ENCODE peak calls at places on chromosome 1, in five cellular contexts. U is GM23338, X is K562, A is HepG2, L is H1. K is an unnamed sample.
A peak's percentile ranks its signal among the peaks of the same experiment; 100 is the strongest.

GRCh38 chr1:201142011-201142853 is 12.0 kb downstream of the TMEM9 start:
- DNase-seq in U (no peak), X (no peak), A (no peak), L (no peak), K (no peak)

GRCh38 chr1:172745014-172745413 is 86.1 kb downstream of the FASLG start:
- DNase-seq in U (peak; percentile 77), X (peak; percentile 41), A (peak; percentile 52), L (no peak), K (peak; percentile 79)

GRCh38 chr1:209879539-209879938 is 51.8 kb downstream of the UTP25 start:
- DNase-seq in U (no peak), X (no peak), A (peak; percentile 2), L (no peak), K (no peak)

GRCh38 chr1:174052621-174053020 is 30.5 kb upstream of the RC3H1 start:
- DNase-seq in U (no peak), X (no peak), A (no peak), L (no peak), K (no peak)

GRCh38 chr1:94792876-94793605 is 27.1 kb upstream of the SLC44A3 start:
- DNase-seq in U (no peak), X (no peak), A (peak; percentile 74), L (no peak), K (no peak)

GRCh38 chr1:26360051-26360806 is 6.3 kb upstream of the CRYBG2 start:
- DNase-seq in U (peak; percentile 88), X (no peak), A (no peak), L (no peak), K (no peak)

GRCh38 chr1:206513312-206514111 is 6.2 kb downstream of the RASSF5 start:
- DNase-seq in U (no peak), X (no peak), A (no peak), L (no peak), K (no peak)

GRCh38 chr1:85229574-85230097 is 28.8 kb upstream of the SYDE2 start:
- DNase-seq in U (no peak), X (no peak), A (peak; percentile 50), L (no peak), K (no peak)

GRCh38 chr1:45557422-45557944 is 6.9 kb downstream of the AKR1A1 start:
- DNase-seq in U (no peak), X (no peak), A (no peak), L (no peak), K (no peak)

GRCh38 chr1:19670787-19671186 is 6.1 kb downstream of the HTR6 start:
- DNase-seq in U (no peak), X (no peak), A (no peak), L (no peak), K (no peak)

GRCh38 chr1:67555487-67556296 is 125.5 kb upstream of the SERBP1 start:
- DNase-seq in U (peak; percentile 70), X (no peak), A (no peak), L (no peak), K (no peak)

GRCh38 chr1:932776-933602 is 9.3 kb downstream of the SAMD11 start:
- DNase-seq in U (no peak), X (no peak), A (no peak), L (no peak), K (no peak)

GRCh38 chr1:200042119-200042436 is 14.6 kb downstream of the NR5A2 start:
- DNase-seq in U (peak; percentile 66), X (no peak), A (no peak), L (no peak), K (no peak)

GRCh38 chr1:143625886-143626285 is 345.9 kb downstream of the FAM72C start:
- DNase-seq in U (no peak), X (no peak), A (no peak), L (no peak), K (no peak)

GRCh38 chr1:6922096-6922931 is 137.1 kb downstream of the CAMTA1 start:
- DNase-seq in U (no peak), X (no peak), A (no peak), L (no peak), K (no peak)

GRCh38 chr1:166924829-166925541 is 48.9 kb upstream of the TADA1 start:
- DNase-seq in U (no peak), X (no peak), A (no peak), L (no peak), K (peak; percentile 32)

GRCh38 chr1:110336300-110337039 is 2.7 kb upstream of the RBM15 start:
- DNase-seq in U (no peak), X (no peak), A (no peak), L (no peak), K (no peak)

GRCh38 chr1:82646336-82646735 is 845.6 kb downstream of the ADGRL2 start:
- DNase-seq in U (peak; percentile 11), X (no peak), A (no peak), L (no peak), K (no peak)

GRCh38 chr1:152458384-152459185 is 44.5 kb upstream of the CRNN start:
- DNase-seq in U (peak; percentile 88), X (peak; percentile 40), A (peak; percentile 40), L (no peak), K (peak; percentile 48)

GRCh38 chr1:228964178-228964819 is 229.0 kb downstream of the RHOU start:
- DNase-seq in U (no peak), X (no peak), A (peak; percentile 88), L (no peak), K (no peak)

GRCh38 chr1:17676387-17677060 is 78.6 kb upstream of the ACTL8 start:
- DNase-seq in U (no peak), X (no peak), A (no peak), L (no peak), K (no peak)

GRCh38 chr1:94329986-94330385 is 88.2 kb upstream of the ABCD3 start:
- DNase-seq in U (peak; percentile 73), X (no peak), A (peak; percentile 67), L (no peak), K (no peak)

GRCh38 chr1:43452789-43453441 is 816 bp downstream of the HYI start:
- DNase-seq in U (peak; percentile 74), X (peak; percentile 40), A (no peak), L (no peak), K (no peak)

GRCh38 chr1:20361805-20362381 is 71.2 kb downstream of the VWA5B1 start:
- DNase-seq in U (peak; percentile 84), X (peak; percentile 73), A (peak; percentile 13), L (peak; percentile 54), K (no peak)

GRCh38 chr1:16226495-16227179 is 10.3 kb downstream of the CPLANE2 start:
- DNase-seq in U (peak; percentile 95), X (no peak), A (no peak), L (no peak), K (no peak)

GRCh38 chr1:244791061-244791460 is 44.4 kb upstream of the COX20 start:
- DNase-seq in U (no peak), X (no peak), A (no peak), L (no peak), K (no peak)

GRCh38 chr1:244792188-244792850 is 43.1 kb upstream of the COX20 start:
- DNase-seq in U (no peak), X (no peak), A (no peak), L (no peak), K (no peak)

GRCh38 chr1:244788493-244789275 is 46.8 kb upstream of the COX20 start:
- DNase-seq in U (peak; percentile 37), X (no peak), A (no peak), L (no peak), K (no peak)

GRCh38 chr1:244789731-244790130 is 45.7 kb upstream of the COX20 start:
- DNase-seq in U (no peak), X (no peak), A (no peak), L (no peak), K (no peak)

GRCh38 chr1:244789276-244789580 is 46.2 kb upstream of the COX20 start:
- DNase-seq in U (no peak), X (no peak), A (no peak), L (no peak), K (no peak)
- H2AFZ ChIP-seq in U (peak overlapping the region; percentile 94), X (peak overlapping the region; percentile 10), A (no peak overlapping the region), L (no peak overlapping the region), K (no peak overlapping the region)

DNA sequence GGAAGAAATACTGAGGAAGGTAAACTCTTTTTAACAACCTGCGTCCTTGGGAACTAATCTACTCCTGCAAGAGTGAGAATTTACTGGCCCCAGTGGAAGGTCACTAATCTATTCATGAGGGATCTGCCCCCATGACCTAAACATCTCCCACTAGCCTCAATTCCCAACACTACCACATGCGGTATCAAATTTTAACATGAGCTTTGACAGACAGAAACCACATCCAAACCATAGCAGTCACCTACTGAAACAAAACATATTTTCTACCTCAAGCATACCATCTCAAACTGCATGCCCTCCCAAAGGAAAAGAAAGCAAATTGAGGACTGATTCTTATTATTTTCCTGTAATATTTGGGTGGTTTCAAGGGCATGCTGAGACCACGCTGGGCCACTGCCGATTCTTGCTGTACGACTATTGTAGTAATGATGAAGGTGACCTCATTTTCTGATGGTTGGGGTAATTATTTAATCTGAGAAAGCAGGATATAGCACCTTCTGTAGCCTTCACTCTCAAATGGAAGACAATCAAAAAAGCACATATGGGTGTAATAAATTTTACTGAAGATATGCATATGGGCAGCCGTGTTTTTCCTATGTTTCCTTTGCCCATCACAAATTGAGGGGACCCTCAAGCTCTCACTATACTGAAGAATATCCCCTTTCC is 13.2 kb upstream of the GBP5 start:
- DNase-seq in U (no peak), X (no peak), A (no peak), L (no peak), K (no peak)
- TF ChIP-seq CREB1 in U (no peak), X (no peak), A (no peak), L (no peak), K (no peak)

GRCh38 chr1:234997201-234998173 is 131.2 kb downstream of the TOMM20 start:
- DNase-seq in U (no peak), X (no peak), A (peak; percentile 94), L (no peak), K (no peak)
- H2AFZ ChIP-seq in U (peak overlapping the region; percentile 74), X (peak overlapping the region; percentile 41), A (no peak overlapping the region), L (peak overlapping the region; percentile 38), K (no peak overlapping the region)

GRCh38 chr1:233627376-233627775 is 13.5 kb downstream of the KCNK1 start:
- DNase-seq in U (no peak), X (no peak), A (no peak), L (no peak), K (no peak)
- TF ChIP-seq CREB1 in U (no peak), X (no peak), A (no peak), L (no peak), K (no peak)

GRCh38 chr1:162390396-162391185 is 9.1 kb downstream of the C1orf226 start:
- DNase-seq in U (no peak), X (peak; percentile 23), A (no peak), L (no peak), K (no peak)

GRCh38 chr1:162389971-162390370 is 8.4 kb downstream of the C1orf226 start:
- DNase-seq in U (no peak), X (peak; percentile 74), A (no peak), L (no peak), K (no peak)

GRCh38 chr1:162388083-162388594 is 6.6 kb downstream of the C1orf226 start:
- DNase-seq in U (no peak), X (no peak), A (no peak), L (no peak), K (no peak)

GRCh38 chr1:162388615-162389014 is 7.1 kb downstream of the C1orf226 start:
- DNase-seq in U (no peak), X (peak; percentile 11), A (no peak), L (no peak), K (no peak)

GRCh38 chr1:162389021-162389818 is 7.7 kb downstream of the C1orf226 start:
- DNase-seq in U (no peak), X (peak; percentile 41), A (no peak), L (no peak), K (no peak)
- H2AFZ ChIP-seq in U (no peak overlapping the region), X (peak overlapping the region; percentile 52), A (no peak overlapping the region), L (no peak overlapping the region), K (no peak overlapping the region)